ENCODE peak calls at places on chromosomes 4 and X, in six cellular contexts. One of them, this sample, is unnamed.

GRCh38 chr4:125704726-125705125 is 390.0 kb downstream of the FAT4 start:
- DNase-seq in mesendoderm: peak
- DNase-seq in mesenchymal stem cell: no peak
- DNase-seq in neuronal stem cell: no peak
- DNase-seq in trophoblast cell: no peak
- DNase-seq in IMR-90: peak
- DNase-seq in this sample: no peak

GRCh38 chr4:180578175-180578574 is 1665.0 kb upstream of the TENM3 start:
- DNase-seq in mesenchymal stem cell: no peak
- DNase-seq in trophoblast cell: no peak
- DNase-seq in mesendoderm: no peak
- DNase-seq in IMR-90: no peak
- DNase-seq in neuronal stem cell: no peak
- DNase-seq in this sample: no peak

GRCh38 chr4:155818639-155819038 is 47.4 kb downstream of the ASIC5 start:
- DNase-seq in mesendoderm: peak
- DNase-seq in trophoblast cell: peak
- DNase-seq in IMR-90: no peak
- DNase-seq in neuronal stem cell: no peak
- DNase-seq in mesenchymal stem cell: no peak
- DNase-seq in this sample: no peak

GRCh38 chr4:157389751-157390150 is 169.2 kb downstream of the GRIA2 start:
- DNase-seq in mesendoderm: no peak
- DNase-seq in mesenchymal stem cell: no peak
- DNase-seq in trophoblast cell: no peak
- DNase-seq in IMR-90: no peak
- DNase-seq in neuronal stem cell: no peak
- DNase-seq in this sample: no peak

GRCh38 chrX:130395341-130395740 is 6.4 kb upstream of the RBMX2 start:
- DNase-seq in neuronal stem cell: no peak
- DNase-seq in IMR-90: no peak
- DNase-seq in trophoblast cell: peak
- DNase-seq in mesendoderm: no peak
- DNase-seq in mesenchymal stem cell: no peak
- DNase-seq in this sample: no peak

GRCh38 chrX:153494541-153495361 is at the start of gene BGN:
- DNase-seq in neuronal stem cell: no peak
- DNase-seq in mesendoderm: peak
- DNase-seq in trophoblast cell: peak
- DNase-seq in IMR-90: peak
- DNase-seq in mesenchymal stem cell: peak
- DNase-seq in this sample: peak

GRCh38 chr4:32488690-32489089 is 1768.5 kb downstream of the PCDH7 start:
- DNase-seq in trophoblast cell: peak
- DNase-seq in mesendoderm: no peak
- DNase-seq in neuronal stem cell: no peak
- DNase-seq in IMR-90: no peak
- DNase-seq in mesenchymal stem cell: peak
- DNase-seq in this sample: no peak

GRCh38 chr4:91924625-91925024 is 379.1 kb upstream of the GRID2 start:
- DNase-seq in trophoblast cell: no peak
- DNase-seq in IMR-90: no peak
- DNase-seq in neuronal stem cell: no peak
- DNase-seq in mesenchymal stem cell: no peak
- DNase-seq in mesendoderm: no peak
- DNase-seq in this sample: no peak

GRCh38 chr4:153792007-153792892 is 3.4 kb upstream of the SFRP2 start:
- DNase-seq in neuronal stem cell: peak
- DNase-seq in trophoblast cell: no peak
- DNase-seq in mesendoderm: peak
- DNase-seq in IMR-90: no peak
- DNase-seq in mesenchymal stem cell: peak
- DNase-seq in this sample: peak

GRCh38 chr4:116906758-116907157 is 178.6 kb downstream of the TRAM1L1 start:
- DNase-seq in trophoblast cell: no peak
- DNase-seq in IMR-90: no peak
- DNase-seq in mesenchymal stem cell: no peak
- DNase-seq in neuronal stem cell: no peak
- DNase-seq in mesendoderm: no peak
- DNase-seq in this sample: no peak

GRCh38 chr4:94575652-94576051 is 123.9 kb downstream of the PDLIM5 start:
- DNase-seq in mesendoderm: peak
- DNase-seq in IMR-90: no peak
- DNase-seq in neuronal stem cell: no peak
- DNase-seq in trophoblast cell: no peak
- DNase-seq in mesenchymal stem cell: no peak
- DNase-seq in this sample: peak

GRCh38 chrX:110395877-110396276 is 37.2 kb downstream of the RTL9 start:
- DNase-seq in neuronal stem cell: no peak
- DNase-seq in mesendoderm: no peak
- DNase-seq in trophoblast cell: peak
- DNase-seq in mesenchymal stem cell: no peak
- DNase-seq in IMR-90: no peak
- DNase-seq in this sample: no peak

GRCh38 chrX:1462596-1463251 is 10.0 kb upstream of the ASMTL start:
- DNase-seq in mesenchymal stem cell: peak
- DNase-seq in mesendoderm: no peak
- DNase-seq in neuronal stem cell: no peak
- DNase-seq in trophoblast cell: no peak
- DNase-seq in IMR-90: peak
- DNase-seq in this sample: no peak

GRCh38 chr4:115537387-115537786 is 424.0 kb upstream of the NDST4 start:
- DNase-seq in IMR-90: no peak
- DNase-seq in neuronal stem cell: no peak
- DNase-seq in mesendoderm: no peak
- DNase-seq in trophoblast cell: peak
- DNase-seq in mesenchymal stem cell: peak
- DNase-seq in this sample: no peak

GRCh38 chr4:107930821-107931774 is at the start of gene CYP2U1:
- DNase-seq in mesendoderm: peak
- DNase-seq in IMR-90: peak
- DNase-seq in neuronal stem cell: peak
- DNase-seq in trophoblast cell: peak
- DNase-seq in mesenchymal stem cell: peak
- DNase-seq in this sample: peak

GRCh38 chrX:150227873-150228272 is 135.2 kb upstream of the MAMLD1 start:
- DNase-seq in trophoblast cell: no peak
- DNase-seq in mesendoderm: no peak
- DNase-seq in mesenchymal stem cell: no peak
- DNase-seq in IMR-90: no peak
- DNase-seq in neuronal stem cell: no peak
- DNase-seq in this sample: no peak

GRCh38 chrX:47637546-47638195 is 7.9 kb upstream of the CFP start:
- DNase-seq in mesenchymal stem cell: no peak
- DNase-seq in mesendoderm: peak
- DNase-seq in neuronal stem cell: no peak
- DNase-seq in IMR-90: no peak
- DNase-seq in trophoblast cell: no peak
- DNase-seq in this sample: peak

GRCh38 chr4:105192910-105193309 is 46.2 kb downstream of the TET2 start:
- DNase-seq in mesendoderm: no peak
- DNase-seq in trophoblast cell: no peak
- DNase-seq in IMR-90: no peak
- DNase-seq in mesenchymal stem cell: no peak
- DNase-seq in neuronal stem cell: no peak
- DNase-seq in this sample: no peak

GRCh38 chr4:66539745-66540144 is 869.5 kb upstream of the EPHA5 start:
- DNase-seq in trophoblast cell: no peak
- DNase-seq in neuronal stem cell: no peak
- DNase-seq in mesendoderm: no peak
- DNase-seq in mesenchymal stem cell: no peak
- DNase-seq in IMR-90: no peak
- DNase-seq in this sample: no peak

GRCh38 chr4:128461300-128462103 is 173.9 kb upstream of the PGRMC2 start:
- DNase-seq in mesendoderm: peak
- DNase-seq in IMR-90: peak
- DNase-seq in trophoblast cell: peak
- DNase-seq in mesenchymal stem cell: peak
- DNase-seq in neuronal stem cell: peak
- DNase-seq in this sample: no peak

GRCh38 chr4:4694296-4694772 is 152.5 kb upstream of the STX18 start:
- DNase-seq in IMR-90: peak
- DNase-seq in mesenchymal stem cell: peak
- DNase-seq in neuronal stem cell: no peak
- DNase-seq in mesendoderm: peak
- DNase-seq in trophoblast cell: no peak
- DNase-seq in this sample: peak

GRCh38 chrX:19343085-19343461 is 654 bp upstream of the PDHA1 start:
- DNase-seq in mesenchymal stem cell: no peak
- DNase-seq in trophoblast cell: no peak
- DNase-seq in mesendoderm: no peak
- DNase-seq in neuronal stem cell: peak
- DNase-seq in IMR-90: no peak
- DNase-seq in this sample: no peak

GRCh38 chr4:38531126-38531737 is 132.8 kb upstream of the KLF3 start:
- DNase-seq in mesendoderm: no peak
- DNase-seq in trophoblast cell: no peak
- DNase-seq in neuronal stem cell: no peak
- DNase-seq in IMR-90: peak
- DNase-seq in mesenchymal stem cell: peak
- DNase-seq in this sample: no peak

GRCh38 chr4:92304073-92304472 is 307 bp downstream of the GRID2 start:
- DNase-seq in trophoblast cell: no peak
- DNase-seq in mesendoderm: no peak
- DNase-seq in IMR-90: no peak
- DNase-seq in mesenchymal stem cell: no peak
- DNase-seq in neuronal stem cell: peak
- DNase-seq in this sample: no peak

GRCh38 chr4:39441593-39441992 is 17.1 kb downstream of the RPL9 start:
- DNase-seq in IMR-90: no peak
- DNase-seq in trophoblast cell: no peak
- DNase-seq in mesendoderm: no peak
- DNase-seq in mesenchymal stem cell: no peak
- DNase-seq in neuronal stem cell: no peak
- DNase-seq in this sample: no peak

GRCh38 chrX:40152173-40152705 is 54.5 kb upstream of the BCOR start:
- DNase-seq in IMR-90: no peak
- DNase-seq in trophoblast cell: no peak
- DNase-seq in neuronal stem cell: no peak
- DNase-seq in mesendoderm: peak
- DNase-seq in mesenchymal stem cell: peak
- DNase-seq in this sample: peak

GRCh38 chr4:38150766-38151165 is 190.6 kb downstream of the PTTG2 start:
- DNase-seq in mesendoderm: no peak
- DNase-seq in trophoblast cell: no peak
- DNase-seq in neuronal stem cell: no peak
- DNase-seq in IMR-90: peak
- DNase-seq in mesenchymal stem cell: peak
- DNase-seq in this sample: no peak

GRCh38 chrX:31228415-31228832 is 156.6 kb upstream of the FTHL17 start:
- DNase-seq in mesendoderm: no peak
- DNase-seq in trophoblast cell: peak
- DNase-seq in mesenchymal stem cell: peak
- DNase-seq in neuronal stem cell: no peak
- DNase-seq in IMR-90: peak
- DNase-seq in this sample: no peak

GRCh38 chrX:65706041-65706828 is 38.8 kb downstream of the MSN start:
- DNase-seq in mesenchymal stem cell: peak
- DNase-seq in neuronal stem cell: no peak
- DNase-seq in mesendoderm: peak
- DNase-seq in IMR-90: peak
- DNase-seq in trophoblast cell: peak
- DNase-seq in this sample: no peak

GRCh38 chr4:75056277-75056676 is 123.4 kb downstream of the PARM1 start:
- DNase-seq in mesendoderm: no peak
- DNase-seq in neuronal stem cell: no peak
- DNase-seq in IMR-90: no peak
- DNase-seq in trophoblast cell: no peak
- DNase-seq in mesenchymal stem cell: no peak
- DNase-seq in this sample: no peak

GRCh38 chr4:53189011-53189410 is 176.8 kb downstream of the SCFD2 start:
- DNase-seq in neuronal stem cell: no peak
- DNase-seq in IMR-90: peak
- DNase-seq in trophoblast cell: peak
- DNase-seq in mesendoderm: no peak
- DNase-seq in mesenchymal stem cell: peak
- DNase-seq in this sample: no peak

GRCh38 chrX:23202316-23202715 is 132.3 kb upstream of the PTCHD1 start:
- DNase-seq in neuronal stem cell: no peak
- DNase-seq in mesendoderm: no peak
- DNase-seq in IMR-90: no peak
- DNase-seq in mesenchymal stem cell: no peak
- DNase-seq in trophoblast cell: no peak
- DNase-seq in this sample: no peak

GRCh38 chr4:76001760-76002159 is 5.5 kb downstream of the CXCL9 start:
- DNase-seq in neuronal stem cell: no peak
- DNase-seq in trophoblast cell: no peak
- DNase-seq in mesenchymal stem cell: no peak
- DNase-seq in mesendoderm: no peak
- DNase-seq in IMR-90: no peak
- DNase-seq in this sample: no peak

GRCh38 chrX:18101087-18101486 is 119.6 kb downstream of the BEND2 start:
- DNase-seq in mesendoderm: no peak
- DNase-seq in trophoblast cell: no peak
- DNase-seq in IMR-90: no peak
- DNase-seq in neuronal stem cell: no peak
- DNase-seq in mesenchymal stem cell: no peak
- DNase-seq in this sample: no peak
- H3K9ac ChIP-seq in mesendoderm: no peak
- H3K9ac ChIP-seq in trophoblast cell: no peak
- H3K9ac ChIP-seq in IMR-90: no peak
- H3K9ac ChIP-seq in neuronal stem cell: no peak
- H3K9ac ChIP-seq in mesenchymal stem cell: no peak
- H3K9ac ChIP-seq in this sample: no peak

DNA sequence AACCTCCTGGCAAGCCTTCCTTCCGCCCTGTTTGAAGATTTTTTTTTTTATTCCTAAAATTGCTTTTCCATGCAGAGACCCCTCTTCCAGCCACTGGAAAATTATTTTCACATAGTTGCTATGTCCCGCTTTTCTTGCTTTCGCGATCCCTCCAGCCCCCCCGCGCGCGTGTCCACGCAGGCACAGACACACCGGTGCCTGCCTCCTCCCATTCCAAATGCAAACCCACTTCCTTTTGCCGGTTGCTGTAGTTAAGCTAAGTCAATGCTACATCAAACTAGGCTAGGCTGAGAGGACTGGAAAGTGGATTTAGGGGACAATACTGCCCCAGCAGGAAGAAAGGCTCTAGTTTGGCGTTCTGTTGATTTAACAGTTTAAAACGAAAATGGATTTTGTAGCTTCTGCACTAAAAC is 111.0 kb downstream of the DHX15 start:
- DNase-seq in trophoblast cell: peak
- DNase-seq in mesenchymal stem cell: peak
- DNase-seq in neuronal stem cell: peak
- DNase-seq in IMR-90: peak
- DNase-seq in mesendoderm: peak
- DNase-seq in this sample: no peak
- H3K18ac ChIP-seq in trophoblast cell: no peak
- H3K18ac ChIP-seq in mesenchymal stem cell: peak
- H3K18ac ChIP-seq in neuronal stem cell: peak
- H3K18ac ChIP-seq in IMR-90: no peak
- H3K18ac ChIP-seq in mesendoderm: no peak
- H3K18ac ChIP-seq in this sample: no peak

GRCh38 chr4:182126567-182126966 is 116.6 kb upstream of the TENM3 start:
- DNase-seq in neuronal stem cell: no peak
- DNase-seq in trophoblast cell: no peak
- DNase-seq in IMR-90: peak
- DNase-seq in mesenchymal stem cell: no peak
- DNase-seq in mesendoderm: no peak
- DNase-seq in this sample: no peak
- H3K9ac ChIP-seq in neuronal stem cell: no peak
- H3K9ac ChIP-seq in trophoblast cell: no peak
- H3K9ac ChIP-seq in IMR-90: no peak
- H3K9ac ChIP-seq in mesenchymal stem cell: no peak
- H3K9ac ChIP-seq in mesendoderm: no peak
- H3K9ac ChIP-seq in this sample: no peak

GRCh38 chr4:16783119-16783518 is 115.3 kb downstream of the LDB2 start:
- DNase-seq in trophoblast cell: no peak
- DNase-seq in neuronal stem cell: no peak
- DNase-seq in mesenchymal stem cell: peak
- DNase-seq in IMR-90: peak
- DNase-seq in mesendoderm: peak
- DNase-seq in this sample: peak
- H3K18ac ChIP-seq in trophoblast cell: no peak
- H3K18ac ChIP-seq in neuronal stem cell: no peak
- H3K18ac ChIP-seq in mesenchymal stem cell: peak
- H3K18ac ChIP-seq in IMR-90: peak
- H3K18ac ChIP-seq in mesendoderm: peak
- H3K18ac ChIP-seq in this sample: no peak

This sample was measured in H9.